ENCODE peak calls at places on chromosome 7, in seven cellular contexts. B is nephron progenitor cell; F is GM12878; R is CD4-positive, alpha-beta T cell; Y is Calu3; A is suprapubic skin; Q is ovary. J is an unnamed sample.

GRCh38 chr7:69912846-69913245 is 314.6 kb downstream of the AUTS2 start:
- DNase-seq in B (no peak), Y (no peak), R (no peak), F (no peak), Q (no peak), A (no peak), J (no peak)

GRCh38 chr7:43136064-43136463 is 23.6 kb downstream of the HECW1 start:
- DNase-seq in F (no peak), R (no peak), Y (no peak), Q (no peak), B (no peak), A (no peak), J (no peak)

GRCh38 chr7:111265394-111265793 is 174.5 kb downstream of the LRRN3 start:
- DNase-seq in R (no peak), F (no peak), Y (no peak), B (no peak), A (no peak), Q (no peak), J (no peak)

GRCh38 chr7:4879401-4880081 is 4.0 kb downstream of the RADIL start:
- DNase-seq in F (no peak), Q (no peak), Y (no peak), R (no peak), A (peak), B (no peak), J (no peak)

GRCh38 chr7:157544226-157544625 is 207.4 kb downstream of the DNAJB6 start:
- DNase-seq in R (no peak), B (no peak), F (no peak), Y (no peak), A (peak), Q (no peak), J (no peak)

GRCh38 chr7:106471686-106472440 is 187.1 kb upstream of the NAMPT start:
- DNase-seq in A (no peak), Q (no peak), R (no peak), Y (no peak), F (no peak), B (no peak), J (no peak)

GRCh38 chr7:155224116-155224811 is 73.4 kb upstream of the INSIG1 start:
- DNase-seq in F (no peak), B (no peak), Y (no peak), R (no peak), Q (no peak), A (peak), J (no peak)

GRCh38 chr7:23216021-23216420 is 30.6 kb upstream of the GPNMB start:
- DNase-seq in Q (no peak), A (no peak), B (no peak), R (no peak), Y (no peak), F (no peak), J (no peak)

GRCh38 chr7:142332421-142332820 is 74.6 kb upstream of the PRSS58 start:
- DNase-seq in Q (no peak), F (no peak), B (no peak), R (no peak), A (no peak), Y (no peak), J (no peak)

DNA sequence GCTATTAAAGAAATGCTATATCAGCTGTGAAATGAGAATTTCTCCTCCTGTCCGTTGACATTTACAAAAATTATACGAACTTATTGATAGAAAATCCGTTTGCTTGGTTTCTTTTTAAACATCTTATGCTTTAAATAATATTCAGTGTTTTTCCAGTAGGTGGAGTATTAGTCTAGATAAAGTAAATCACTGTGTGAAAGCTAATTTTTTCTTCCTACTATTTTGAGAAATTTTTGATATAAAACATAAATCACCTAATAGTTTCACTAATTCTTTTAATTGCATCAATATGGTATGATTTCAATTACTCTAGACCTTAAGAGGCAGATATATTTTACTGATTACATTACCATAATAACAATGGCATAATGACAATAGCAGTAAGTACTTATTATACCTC is 335.2 kb upstream of the C7orf33 start:
- DNase-seq in Q (no peak), Y (no peak), F (no peak), A (no peak), R (no peak), B (no peak), J (no peak)
- TF ChIP-seq CTCF in Q (no peak), Y (no peak), F (no peak), A (no peak), R (no peak), B (no peak), J (peak)

DNA sequence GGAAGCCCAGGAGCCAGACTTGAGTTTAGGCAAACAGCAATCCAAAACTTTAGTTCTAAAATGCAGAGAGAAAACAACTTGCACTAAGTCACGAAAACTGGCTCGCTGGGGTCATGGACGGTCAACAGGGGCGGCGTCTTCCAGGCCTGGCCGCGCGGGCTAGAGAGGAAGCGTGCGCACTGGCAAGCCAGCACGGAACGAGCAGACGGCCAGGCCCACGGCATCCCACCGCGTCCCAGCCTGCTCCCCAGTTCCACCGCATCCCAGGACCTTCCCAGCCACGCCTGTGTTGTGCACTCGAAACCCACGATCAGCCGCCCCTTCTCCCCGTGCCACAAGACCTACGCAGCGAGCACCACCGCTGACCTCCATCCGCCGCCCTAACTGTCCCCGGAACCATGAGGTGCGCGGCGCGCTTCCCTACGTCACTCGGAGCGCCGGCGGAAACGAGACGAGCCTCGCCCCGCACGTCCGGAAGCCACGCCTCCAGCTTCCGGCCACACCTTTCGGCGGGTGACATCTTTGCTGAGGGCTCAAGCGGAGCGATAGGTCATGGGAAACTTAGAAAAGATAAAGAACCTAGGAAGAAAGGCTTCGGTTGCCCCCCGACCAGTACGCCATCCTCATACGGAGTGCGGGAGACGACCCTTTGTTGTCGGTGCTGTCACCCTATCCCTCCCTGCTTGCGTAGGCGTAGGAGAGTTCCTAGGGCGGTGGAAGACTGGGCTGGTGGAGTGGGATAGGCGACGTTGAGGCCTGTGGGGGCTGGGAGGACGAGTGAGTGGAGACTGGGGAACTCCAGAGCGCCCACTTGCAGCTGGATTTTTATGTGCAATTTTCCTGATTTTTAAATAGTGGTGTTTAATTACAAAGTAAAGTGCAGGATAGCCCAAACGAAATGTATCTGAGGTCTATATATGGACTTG is at the start of gene TBRG4:
- DNase-seq in B (peak), Q (peak), A (peak), R (peak), Y (peak), F (peak), J (peak)
- TF ChIP-seq CTCF in B (peak), Q (no peak), A (no peak), R (no peak), Y (peak), F (peak), J (peak)

GRCh38 chr7:151875862-151876111 is 1.1 kb downstream of the PRKAG2 start:
- DNase-seq in Y (no peak), Q (no peak), R (no peak), B (no peak), F (no peak), A (no peak), J (no peak)

GRCh38 chr7:151876112-151876898 is 610 bp downstream of the PRKAG2 start:
- DNase-seq in Q (peak), A (peak), F (no peak), Y (peak), R (peak), B (peak), J (peak)

GRCh38 chr7:151880688-151881087 is 3.8 kb upstream of the PRKAG2 start:
- DNase-seq in F (no peak), Q (no peak), B (no peak), A (no peak), Y (no peak), R (no peak), J (no peak)

GRCh38 chr7:151877911-151878835 is 1.3 kb upstream of the PRKAG2 start:
- DNase-seq in R (no peak), A (no peak), B (peak), Q (no peak), Y (no peak), F (no peak), J (no peak)

DNA sequence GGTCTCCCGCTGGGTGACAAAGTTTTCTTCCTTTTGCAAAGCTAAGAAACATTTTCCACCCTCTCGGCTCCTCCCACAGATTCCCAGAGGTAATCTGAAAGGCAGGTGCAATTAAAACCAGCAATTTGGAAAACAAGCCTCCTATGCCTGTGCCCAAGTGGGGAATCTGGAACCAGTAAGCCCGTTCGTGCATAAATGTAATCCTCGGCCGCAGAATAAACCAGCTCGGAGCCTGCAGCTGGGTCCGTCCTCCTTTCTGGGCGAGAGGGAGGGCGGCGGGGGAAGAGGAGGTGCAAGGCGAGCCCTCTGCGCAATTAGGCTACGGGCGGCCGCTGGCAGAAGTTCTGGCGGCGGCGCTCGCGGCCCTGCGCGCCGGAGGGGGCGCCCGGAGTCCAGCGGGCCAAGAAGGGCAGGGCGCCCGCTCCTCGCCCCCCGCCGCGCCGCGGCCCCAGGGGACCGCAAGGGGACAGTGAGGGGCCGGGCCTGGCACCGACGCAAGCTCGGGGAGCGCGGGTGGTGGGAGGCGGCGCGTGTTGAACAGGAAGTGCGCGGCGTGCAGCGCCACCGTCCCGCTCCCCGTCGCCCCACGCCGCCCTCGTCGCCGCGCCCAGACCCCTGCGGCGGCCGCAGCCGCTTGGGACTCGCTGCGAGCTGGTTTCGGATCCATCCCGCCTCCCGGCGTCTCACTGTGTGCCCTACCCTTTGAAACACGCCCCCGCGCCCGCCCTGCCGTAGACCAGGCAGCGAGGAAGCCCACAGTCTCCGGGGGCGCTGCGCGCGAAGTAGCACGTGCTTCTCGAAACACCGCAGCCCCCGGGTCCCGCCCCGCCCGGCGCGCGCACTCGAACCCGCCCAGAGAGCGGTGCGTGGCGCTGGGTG is at the start of gene PRKAG2:
- DNase-seq in Y (peak), F (no peak), B (peak), A (peak), R (peak), Q (peak), J (peak)
- TF ChIP-seq CTCF in Y (no peak), F (no peak), B (no peak), A (no peak), R (peak), Q (peak), J (no peak)

GRCh38 chr7:108114117-108114841 is 15.9 kb downstream of the LAMB4 start:
- DNase-seq in B (no peak), Y (peak), Q (no peak), F (no peak), A (no peak), R (no peak), J (no peak)
- TF ChIP-seq CTCF in B (peak), Y (peak), Q (no peak), F (peak), A (peak), R (peak), J (peak)

DNA sequence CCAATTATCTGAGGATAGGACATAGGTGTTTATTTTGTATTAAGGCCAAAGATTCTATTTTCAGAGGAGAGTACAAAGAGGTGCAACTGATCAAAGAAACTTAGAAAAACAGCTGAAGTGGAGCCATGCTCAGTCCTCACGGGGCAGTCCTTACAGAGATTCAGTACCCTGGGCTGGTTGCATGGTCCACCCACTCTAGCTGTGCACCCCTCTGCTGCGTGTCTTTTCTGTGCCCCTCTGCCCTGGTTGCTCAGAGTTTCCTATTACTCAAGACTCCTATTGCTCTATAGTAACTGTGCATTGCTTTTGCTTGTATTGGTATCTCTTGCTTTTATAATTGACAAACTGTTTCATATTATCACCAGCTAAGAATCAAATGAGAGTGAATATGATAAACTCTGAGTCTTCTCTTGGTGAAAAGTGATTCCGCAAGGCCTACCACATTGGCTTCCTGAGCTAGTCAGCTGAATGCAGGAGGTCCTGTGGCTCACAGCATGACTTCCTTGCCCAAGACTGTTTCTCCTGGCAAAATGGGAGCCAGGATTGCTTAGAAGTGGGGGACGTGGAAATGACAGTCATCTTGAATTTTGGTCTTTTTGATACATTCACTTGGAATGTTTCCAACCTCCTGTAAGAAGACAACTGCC is 137.0 kb downstream of the GLCCI1 start:
- DNase-seq in R (no peak), B (no peak), Y (no peak), F (no peak), A (no peak), Q (no peak), J (no peak)
- TF ChIP-seq CTCF in R (no peak), B (no peak), Y (no peak), F (no peak), A (no peak), Q (no peak), J (no peak)

GRCh38 chr7:151017953-151018420 is 6.3 kb downstream of the ATG9B start:
- DNase-seq in R (peak), B (peak), A (no peak), Y (peak), F (no peak), Q (peak), J (peak)

GRCh38 chr7:151019130-151019447 is 5.2 kb downstream of the ATG9B start:
- DNase-seq in Y (no peak), R (no peak), Q (no peak), A (no peak), F (no peak), B (no peak), J (no peak)

GRCh38 chr7:151016942-151017341 is 7.4 kb downstream of the ATG9B start:
- DNase-seq in B (no peak), A (no peak), Q (no peak), F (no peak), R (no peak), Y (no peak), J (no peak)

GRCh38 chr7:151017370-151017952 is 6.8 kb downstream of the ATG9B start:
- DNase-seq in F (no peak), R (no peak), A (no peak), Q (no peak), Y (no peak), B (no peak), J (no peak)

DNA sequence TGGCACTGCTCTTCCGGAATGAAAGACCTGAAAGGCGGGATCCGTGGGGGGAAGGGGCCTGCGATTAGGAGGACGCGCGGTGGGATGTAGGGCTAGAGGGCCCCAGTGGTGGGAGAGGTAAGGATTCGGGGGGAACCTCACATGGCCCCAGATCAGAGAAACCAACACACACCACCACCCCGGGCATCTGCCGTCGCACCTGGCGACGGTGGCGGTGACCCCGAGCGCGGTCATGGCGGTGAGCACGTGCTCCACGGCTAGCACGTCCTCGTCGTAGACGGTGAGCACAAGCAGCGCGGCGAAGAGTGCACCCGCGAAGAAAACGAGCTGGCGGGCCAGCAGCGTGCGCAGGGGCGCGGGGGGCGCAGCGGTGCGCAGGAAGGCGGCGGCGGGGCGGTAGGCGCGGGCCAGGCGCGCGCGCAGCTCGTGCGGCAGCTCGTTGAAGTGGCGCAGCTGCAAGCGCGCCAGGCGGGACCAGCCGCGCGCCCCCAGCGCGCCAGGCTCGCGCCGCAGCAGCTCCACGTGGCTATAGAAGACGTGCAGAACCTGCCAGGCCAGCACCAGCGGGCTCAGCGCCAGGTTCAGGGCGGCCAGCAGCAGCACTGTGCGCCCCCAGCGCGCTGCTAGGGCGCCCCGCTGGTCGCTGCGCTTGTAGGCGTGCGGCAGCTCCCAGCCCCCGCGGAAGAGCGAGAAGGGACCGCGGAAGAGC is 5.7 kb downstream of the ATG9B start:
- DNase-seq in R (peak), B (peak), A (no peak), F (no peak), Y (peak), Q (no peak), J (no peak)
- TF ChIP-seq CTCF in R (peak), B (peak), A (no peak), F (no peak), Y (no peak), Q (no peak), J (no peak)

DNA sequence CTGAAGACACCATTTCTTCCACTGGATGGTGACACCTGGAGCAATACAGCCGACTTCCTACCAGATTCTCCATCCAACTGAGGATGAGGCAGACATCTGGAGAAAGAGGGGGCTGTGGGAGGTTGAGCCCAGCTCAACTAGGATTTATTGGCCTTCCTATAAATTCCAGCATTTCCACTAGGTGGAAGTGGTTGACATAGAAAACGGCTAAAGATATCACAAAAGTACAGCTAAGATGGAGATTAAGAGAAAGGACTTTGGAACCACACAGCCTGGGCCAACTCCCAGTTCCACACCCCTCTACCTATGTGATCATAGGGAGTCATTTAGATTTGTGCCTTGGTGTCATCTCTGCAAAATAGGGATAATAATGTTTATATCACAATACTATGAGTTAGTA is 61.3 kb upstream of the CAV2 start:
- DNase-seq in B (no peak), R (no peak), Q (no peak), F (no peak), A (no peak), Y (no peak), J (no peak)
- TF ChIP-seq CTCF in B (no peak), R (no peak), Q (no peak), F (no peak), A (no peak), Y (no peak), J (no peak)

DNA sequence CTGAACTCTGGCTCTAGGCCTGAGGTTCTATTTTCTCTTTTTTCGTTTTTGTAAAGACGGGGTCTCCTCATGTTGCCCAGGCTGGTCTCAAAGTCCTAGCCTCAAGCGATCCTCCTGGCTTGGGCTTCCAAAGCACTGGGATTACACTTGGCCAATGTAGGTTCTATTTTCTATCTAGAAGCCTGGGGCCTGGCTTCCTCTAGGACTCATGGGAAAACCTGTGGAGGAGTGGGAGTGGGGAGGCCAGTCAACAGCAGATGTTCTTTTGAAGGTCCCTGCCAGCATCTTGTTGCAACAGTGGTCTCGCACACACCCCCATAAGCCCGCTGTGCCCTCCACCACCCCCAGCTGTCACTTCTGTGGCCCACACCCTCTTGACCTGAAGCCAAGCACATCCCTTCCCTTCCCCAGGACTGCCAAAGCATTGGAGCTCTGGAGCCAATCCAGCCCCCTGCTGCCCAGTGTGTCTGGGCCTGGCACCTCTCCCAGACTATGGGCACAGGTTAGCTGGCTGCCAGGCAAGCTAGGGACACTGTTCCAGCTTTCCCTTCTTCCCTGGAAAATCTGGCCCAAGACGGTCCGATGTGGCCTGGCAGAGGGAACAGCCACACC is 1.9 kb upstream of the STX1A start:
- DNase-seq in Q (no peak), F (no peak), R (no peak), Y (no peak), A (no peak), B (no peak), J (no peak)
- TF ChIP-seq CTCF in Q (no peak), F (no peak), R (no peak), Y (no peak), A (no peak), B (no peak), J (no peak)